ENCODE peak calls at places on chromosomes 16 and 17, in five cellular contexts. L, R, E, V and Z are unnamed samples.

GRCh38 chr16:85832578-85833539 is 33.4 kb downstream of the COX4I1 start:
- DNase-seq in L (no peak), R (no peak), E (no peak), V (no peak), Z (no peak)

GRCh38 chr16:74734361-74735161 is 33.9 kb upstream of the MLKL start:
- DNase-seq in L (no peak), R (no peak), E (no peak), V (no peak), Z (no peak)

GRCh38 chr16:10039220-10040096 is 142.8 kb downstream of the GRIN2A start:
- DNase-seq in L (no peak), R (no peak), E (no peak), V (no peak), Z (no peak)

GRCh38 chr16:2692948-2693651 is 10.8 kb downstream of the KCTD5 start:
- DNase-seq in L (no peak), R (no peak), E (no peak), V (no peak), Z (no peak)

GRCh38 chr16:180921-181667 is 835 bp downstream of the HBQ1 start:
- DNase-seq in L (peak), R (no peak), E (peak), V (peak), Z (no peak)

GRCh38 chr17:39632153-39632941 is 4.6 kb upstream of the STARD3 start:
- DNase-seq in L (no peak), R (no peak), E (no peak), V (no peak), Z (no peak)

GRCh38 chr17:29569245-29569950 is 897 bp downstream of the TP53I13 start:
- DNase-seq in L (no peak), R (no peak), E (no peak), V (no peak), Z (no peak)

GRCh38 chr16:28163699-28164584 is 47.8 kb downstream of the XPO6 start:
- DNase-seq in L (no peak), R (no peak), E (no peak), V (no peak), Z (no peak)

GRCh38 chr16:23024044-23024443 is 125.2 kb downstream of the USP31 start:
- DNase-seq in L (no peak), R (no peak), E (no peak), V (no peak), Z (no peak)

GRCh38 chr16:88651989-88652762 is 1.3 kb upstream of the CYBA start:
- DNase-seq in L (no peak), R (no peak), E (no peak), V (no peak), Z (no peak)

GRCh38 chr16:177394-177822 is 928 bp downstream of the HBA1 start:
- DNase-seq in L (no peak), R (no peak), E (no peak), V (no peak), Z (no peak)

GRCh38 chr17:5592382-5592781 is 8.1 kb upstream of the NLRP1 start:
- DNase-seq in L (no peak), R (no peak), E (no peak), V (no peak), Z (no peak)

GRCh38 chr17:43900183-43900857 is 7.0 kb downstream of the MPP2 start:
- DNase-seq in L (peak), R (peak), E (peak), V (peak), Z (no peak)

GRCh38 chr17:32283745-32284207 is 18.1 kb downstream of the RHBDL3 start:
- DNase-seq in L (no peak), R (no peak), E (no peak), V (no peak), Z (no peak)

GRCh38 chr16:65336169-65336568 is 214.3 kb upstream of the CDH11 start:
- DNase-seq in L (no peak), R (no peak), E (no peak), V (no peak), Z (no peak)

GRCh38 chr16:27852116-27852515 is 211.4 kb downstream of the GSG1L start:
- DNase-seq in L (no peak), R (no peak), E (no peak), V (no peak), Z (no peak)

GRCh38 chr17:78550464-78550863 is 26.7 kb downstream of the DNAH17 start:
- DNase-seq in L (no peak), R (no peak), E (no peak), V (no peak), Z (no peak)

GRCh38 chr17:16304832-16305231 is 48.4 kb downstream of the CENPV start:
- DNase-seq in L (no peak), R (no peak), E (no peak), V (no peak), Z (no peak)

GRCh38 chr17:48486557-48486956 is 44.3 kb downstream of the HOXB1 start:
- DNase-seq in L (no peak), R (peak), E (no peak), V (no peak), Z (no peak)

GRCh38 chr17:18093616-18094408 is 6.1 kb downstream of the DRG2 start:
- DNase-seq in L (no peak), R (peak), E (no peak), V (no peak), Z (peak)

GRCh38 chr16:68900009-68900408 is 56.7 kb downstream of the TANGO6 start:
- DNase-seq in L (no peak), R (no peak), E (no peak), V (no peak), Z (no peak)

GRCh38 chr16:546909-547770 is 13.1 kb upstream of the PRR35 start:
- DNase-seq in L (peak), R (no peak), E (peak), V (peak), Z (no peak)

GRCh38 chr16:81485824-81486554 is 41.4 kb downstream of the CMIP start:
- DNase-seq in L (no peak), R (no peak), E (no peak), V (no peak), Z (no peak)

GRCh38 chr17:55208078-55208812 is 56.5 kb upstream of the HLF start:
- DNase-seq in L (no peak), R (no peak), E (no peak), V (no peak), Z (peak)

GRCh38 chr17:41322903-41323895 is 7.7 kb upstream of the KRTAP17-1 start:
- DNase-seq in L (no peak), R (no peak), E (no peak), V (no peak), Z (no peak)

GRCh38 chr17:7351665-7352558 is at the start of gene KCTD11:
- DNase-seq in L (peak), R (peak), E (peak), V (peak), Z (no peak)

GRCh38 chr16:23869052-23869451 is 33.3 kb downstream of the PRKCB start:
- DNase-seq in L (no peak), R (no peak), E (peak), V (no peak), Z (no peak)

GRCh38 chr16:84959784-84960417 is 51.4 kb downstream of the ZDHHC7 start:
- DNase-seq in L (no peak), R (no peak), E (no peak), V (no peak), Z (no peak)

GRCh38 chr16:84768061-84768797 is 51.6 kb upstream of the CRISPLD2 start:
- DNase-seq in L (no peak), R (no peak), E (no peak), V (no peak), Z (no peak)

GRCh38 chr17:28384281-28385036 is 13.0 kb downstream of the SARM1 start:
- DNase-seq in L (peak), R (no peak), E (peak), V (peak), Z (no peak)